ENCODE peak calls at places on chromosomes 13 and 19, in eight cellular contexts. U, Q, K, W, T, I, C and B are unnamed samples.

GRCh38 chr19:18287836-18288772 is 6.7 kb upstream of the JUND start:
- DNase-seq in U (no peak), Q (no peak), K (no peak), W (no peak), T (no peak), I (no peak), C (no peak), B (no peak)

GRCh38 chr13:77325371-77325941 is 1.4 kb downstream of the MYCBP2 start:
- DNase-seq in U (no peak), Q (peak), K (no peak), W (no peak), T (peak), I (no peak), C (no peak), B (no peak)

GRCh38 chr13:107790360-107790759 is 425.0 kb downstream of the LIG4 start:
- DNase-seq in U (no peak), Q (no peak), K (no peak), W (no peak), T (no peak), I (no peak), C (no peak), B (no peak)

GRCh38 chr13:22944378-22944777 is 236.4 kb upstream of the SGCG start:
- DNase-seq in U (no peak), Q (no peak), K (no peak), W (no peak), T (no peak), I (no peak), C (no peak), B (no peak)

GRCh38 chr13:66180806-66181205 is 1049.3 kb downstream of the PCDH9 start:
- DNase-seq in U (no peak), Q (no peak), K (no peak), W (no peak), T (no peak), I (no peak), C (no peak), B (no peak)

GRCh38 chr13:114148521-114148855 is 16.1 kb upstream of the RASA3 start:
- DNase-seq in U (peak), Q (peak), K (no peak), W (no peak), T (peak), I (no peak), C (no peak), B (peak)

GRCh38 chr13:50810998-50811397 is 32.5 kb downstream of the DLEU7 start:
- DNase-seq in U (no peak), Q (no peak), K (no peak), W (no peak), T (no peak), I (no peak), C (no peak), B (peak)

GRCh38 chr13:20814224-20814910 is 40.6 kb upstream of the EEF1AKMT1 start:
- DNase-seq in U (no peak), Q (no peak), K (peak), W (peak), T (no peak), I (no peak), C (peak), B (no peak)

GRCh38 chr13:77207943-77208342 is 119.0 kb downstream of the MYCBP2 start:
- DNase-seq in U (no peak), Q (no peak), K (peak), W (peak), T (no peak), I (no peak), C (peak), B (peak)

GRCh38 chr19:19459707-19460251 is 54.3 kb downstream of the GATAD2A start:
- DNase-seq in U (peak), Q (peak), K (peak), W (peak), T (peak), I (peak), C (no peak), B (peak)

GRCh38 chr13:113046883-113047244 is 58.7 kb upstream of the F7 start:
- DNase-seq in U (no peak), Q (no peak), K (no peak), W (no peak), T (no peak), I (no peak), C (no peak), B (no peak)

GRCh38 chr19:46787331-46788100 is 878 bp downstream of the SLC1A5 start:
- DNase-seq in U (no peak), Q (peak), K (no peak), W (peak), T (peak), I (no peak), C (no peak), B (no peak)

GRCh38 chr13:107291875-107292274 is 723.9 kb upstream of the ARGLU1 start:
- DNase-seq in U (no peak), Q (no peak), K (no peak), W (no peak), T (no peak), I (no peak), C (no peak), B (no peak)

GRCh38 chr13:41649659-41650058 is 192.3 kb downstream of the RGCC start:
- DNase-seq in U (no peak), Q (no peak), K (no peak), W (no peak), T (no peak), I (no peak), C (no peak), B (no peak)

GRCh38 chr13:73073050-73073449 is 14.2 kb downstream of the KLF5 start:
- DNase-seq in U (no peak), Q (no peak), K (no peak), W (no peak), T (no peak), I (no peak), C (no peak), B (no peak)

GRCh38 chr19:38786572-38787265 is 2.3 kb upstream of the LGALS7B start:
- DNase-seq in U (no peak), Q (no peak), K (no peak), W (no peak), T (no peak), I (no peak), C (no peak), B (no peak)

GRCh38 chr19:55312621-55313117 is 12.5 kb downstream of the TMEM150B start:
- DNase-seq in U (no peak), Q (no peak), K (no peak), W (no peak), T (no peak), I (no peak), C (no peak), B (no peak)

GRCh38 chr19:38725469-38726283 is 18.6 kb downstream of the CAPN12 start:
- DNase-seq in U (no peak), Q (no peak), K (no peak), W (no peak), T (no peak), I (no peak), C (no peak), B (no peak)

GRCh38 chr13:25306671-25307464 is 5.4 kb downstream of the NUP58 start:
- DNase-seq in U (no peak), Q (no peak), K (no peak), W (no peak), T (no peak), I (no peak), C (no peak), B (no peak)

GRCh38 chr13:35630551-35631275 is 154.2 kb upstream of the MAB21L1 start:
- DNase-seq in U (no peak), Q (no peak), K (peak), W (peak), T (no peak), I (no peak), C (peak), B (peak)

GRCh38 chr13:112455476-112456059 is 79.4 kb downstream of the SPACA7 start:
- DNase-seq in U (no peak), Q (no peak), K (no peak), W (no peak), T (no peak), I (no peak), C (no peak), B (no peak)

GRCh38 chr19:12834418-12834943 is at the start of gene RTBDN:
- DNase-seq in U (no peak), Q (no peak), K (no peak), W (no peak), T (no peak), I (no peak), C (no peak), B (no peak)

GRCh38 chr13:61685683-61686013 is 270.0 kb upstream of the PCDH20 start:
- DNase-seq in U (no peak), Q (no peak), K (no peak), W (no peak), T (no peak), I (no peak), C (no peak), B (no peak)

GRCh38 chr13:95494082-95494681 is 58.3 kb upstream of the CLDN10 start:
- DNase-seq in U (no peak), Q (no peak), K (peak), W (peak), T (peak), I (no peak), C (peak), B (peak)

GRCh38 chr13:21040120-21040834 is 21.1 kb downstream of the LATS2 start:
- DNase-seq in U (no peak), Q (no peak), K (no peak), W (no peak), T (no peak), I (no peak), C (no peak), B (no peak)

GRCh38 chr13:67225252-67226159 is 4.6 kb downstream of the PCDH9 start:
- DNase-seq in U (no peak), Q (no peak), K (no peak), W (no peak), T (no peak), I (no peak), C (no peak), B (no peak)

GRCh38 chr19:6610934-6611370 is 20.0 kb upstream of the CD70 start:
- DNase-seq in U (no peak), Q (no peak), K (peak), W (peak), T (no peak), I (no peak), C (no peak), B (no peak)

GRCh38 chr19:47002853-47003610 is 16.6 kb upstream of the NPAS1 start:
- DNase-seq in U (no peak), Q (no peak), K (no peak), W (no peak), T (no peak), I (no peak), C (no peak), B (no peak)